ENCODE peak calls at places on chromosomes 2 and 18, in six cellular contexts. Y, E, Z, D, X and L are unnamed samples.
A peak's percentile ranks its signal among the peaks of the same experiment; 100 is the strongest.

GRCh38 chr18:67428805-67429204 is 87.7 kb downstream of the DSEL start:
- DNase-seq in Y (no peak), E (no peak), Z (no peak), D (no peak), X (no peak), L (no peak)

GRCh38 chr2:6960659-6961058 is 43.4 kb downstream of the RNF144A start:
- DNase-seq in Y (no peak), E (peak; percentile 70), Z (no peak), D (peak; percentile 25), X (no peak), L (no peak)

GRCh38 chr2:159129807-159130206 is 156.7 kb downstream of the WDSUB1 start:
- DNase-seq in Y (no peak), E (no peak), Z (no peak), D (no peak), X (no peak), L (no peak)

GRCh38 chr2:107588960-107589542 is 237.6 kb upstream of the RGPD4 start:
- DNase-seq in Y (no peak), E (no peak), Z (no peak), D (no peak), X (no peak), L (no peak)

GRCh38 chr2:112577756-112578155 is 6.7 kb upstream of the CHCHD5 start:
- DNase-seq in Y (no peak), E (no peak), Z (no peak), D (peak; percentile 17), X (no peak), L (no peak)

GRCh38 chr2:48723125-48723524 is 32.4 kb downstream of the LHCGR start:
- DNase-seq in Y (no peak), E (no peak), Z (no peak), D (peak; percentile 59), X (no peak), L (no peak)

GRCh38 chr2:101007415-101008345 is 5.6 kb downstream of the RPL31 start:
- DNase-seq in Y (no peak), E (no peak), Z (no peak), D (no peak), X (no peak), L (no peak)

GRCh38 chr18:57743008-57743407 is 60.1 kb downstream of the ATP8B1 start:
- DNase-seq in Y (no peak), E (peak; percentile 56), Z (no peak), D (peak; percentile 50), X (no peak), L (no peak)

GRCh38 chr2:46719499-46719898 is 196.1 kb downstream of the MCFD2 start:
- DNase-seq in Y (no peak), E (peak; percentile 54), Z (no peak), D (no peak), X (no peak), L (no peak)

GRCh38 chr2:208638059-208638458 is 231.5 kb downstream of the PTH2R start:
- DNase-seq in Y (no peak), E (no peak), Z (no peak), D (no peak), X (no peak), L (no peak)

GRCh38 chr18:32956591-32957310 is 183.9 kb upstream of the KLHL14 start:
- DNase-seq in Y (no peak), E (peak; percentile 73), Z (no peak), D (no peak), X (peak; percentile 18), L (no peak)

GRCh38 chr2:64327129-64327509 is 126.8 kb upstream of the LGALSL start:
- DNase-seq in Y (no peak), E (no peak), Z (no peak), D (no peak), X (no peak), L (no peak)

GRCh38 chr2:48601349-48601748 is 16.3 kb upstream of the GTF2A1L start:
- DNase-seq in Y (no peak), E (no peak), Z (no peak), D (no peak), X (peak; percentile 35), L (no peak)

GRCh38 chr2:135647836-135648579 is 93.6 kb upstream of the UBXN4 start:
- DNase-seq in Y (no peak), E (no peak), Z (no peak), D (no peak), X (no peak), L (no peak)

GRCh38 chr18:58023108-58023507 is 20.9 kb upstream of the NEDD4L start:
- DNase-seq in Y (no peak), E (no peak), Z (no peak), D (no peak), X (no peak), L (no peak)